ENCODE peak calls at places on chromosomes 3 and 15, in five cellular contexts. J is mesendoderm, X is activated T-cell treated with anti-CD3 and anti-CD28 coated beads for 1 hour, P is WTC11, U is T-helper 17 cell. C is an unnamed sample.

GRCh38 chr15:92075764-92076163 is 222.3 kb downstream of the SLCO3A1 start:
- DNase-seq in J (no peak), P (no peak), X (no peak), U (no peak), C (no peak)

GRCh38 chr3:58180940-58181587 is 29.7 kb downstream of the DNASE1L3 start:
- DNase-seq in J (no peak), X (no peak), P (no peak), U (no peak), C (no peak)

GRCh38 chr15:90264649-90265048 is 823 bp upstream of the NGRN start:
- DNase-seq in J (no peak), X (no peak), P (no peak), U (no peak), C (no peak)

GRCh38 chr15:85324202-85324601 is 56.2 kb upstream of the AKAP13 start:
- DNase-seq in P (no peak), X (no peak), U (no peak), J (no peak), C (no peak)

GRCh38 chr3:28743843-28744242 is 395.2 kb upstream of the AZI2 start:
- DNase-seq in X (no peak), P (no peak), J (no peak), U (no peak), C (no peak)

GRCh38 chr3:119308355-119308754 is 14.2 kb downstream of the ARHGAP31 start:
- DNase-seq in P (no peak), X (no peak), U (no peak), J (peak), C (no peak)

GRCh38 chr3:179608931-179609720 is 4.5 kb downstream of the NDUFB5 start:
- DNase-seq in J (peak), P (no peak), X (no peak), U (no peak), C (no peak)

GRCh38 chr15:99436472-99437314 is 129.1 kb upstream of the MEF2A start:
- DNase-seq in P (no peak), U (no peak), J (no peak), X (no peak), C (peak)

GRCh38 chr3:132210476-132211346 is 106.5 kb upstream of the ACP3 start:
- DNase-seq in U (no peak), J (peak), X (no peak), P (peak), C (no peak)